ENCODE peak calls at places on chromosomes 1 and 21, in seven cellular contexts. X is upper lobe of left lung, H is H1, A is GM12878, O is transverse colon, R is SK-N-SH, Y is stomach. S is an unnamed sample.

GRCh38 chr1:3695326-3696217 is 43.3 kb downstream of the TP73 start:
- DNase-seq in X (peak; percentile 84), H (peak; percentile 93), A (no peak), O (peak; percentile 37), R (peak; percentile 96), Y (peak; percentile 51), S (no peak)

GRCh38 chr1:26697441-26697977 is 1.7 kb downstream of the ARID1A start:
- DNase-seq in X (no peak), H (no peak), A (no peak), O (no peak), R (peak; percentile 44), Y (no peak), S (no peak)

GRCh38 chr21:38468989-38469388 is 29.3 kb downstream of the ERG start:
- DNase-seq in X (no peak), H (no peak), A (no peak), O (no peak), R (no peak), Y (no peak), S (no peak)

GRCh38 chr1:244552336-244552735 is 91.3 kb downstream of the CATSPERE start:
- DNase-seq in X (no peak), H (no peak), A (no peak), O (no peak), R (no peak), Y (no peak), S (no peak)

GRCh38 chr1:43251024-43251423 is 18.8 kb upstream of the TMEM125 start:
- DNase-seq in X (no peak), H (no peak), A (no peak), O (no peak), R (no peak), Y (no peak), S (no peak)

GRCh38 chr1:48776400-48777218 is at the start of gene BEND5:
- DNase-seq in X (peak; percentile 91), H (peak; percentile 81), A (no peak), O (peak; percentile 37), R (peak; percentile 94), Y (peak; percentile 48), S (peak; percentile 92)

GRCh38 chr1:226215239-226215638 is 8.2 kb upstream of the MIXL1 start:
- DNase-seq in X (no peak), H (no peak), A (no peak), O (no peak), R (no peak), Y (no peak), S (peak; percentile 79)

GRCh38 chr1:100866041-100866900 is 28.4 kb downstream of the EXTL2 start:
- DNase-seq in X (no peak), H (no peak), A (no peak), O (no peak), R (peak; percentile 10), Y (no peak), S (no peak)

GRCh38 chr1:183243190-183244065 is 57.4 kb downstream of the LAMC2 start:
- DNase-seq in X (no peak), H (no peak), A (no peak), O (peak; percentile 13), R (no peak), Y (no peak), S (peak; percentile 96)

GRCh38 chr1:59967141-59967697 is 40.6 kb upstream of the CYP2J2 start:
- DNase-seq in X (no peak), H (no peak), A (no peak), O (no peak), R (peak; percentile 32), Y (no peak), S (peak; percentile 79)

DNA sequence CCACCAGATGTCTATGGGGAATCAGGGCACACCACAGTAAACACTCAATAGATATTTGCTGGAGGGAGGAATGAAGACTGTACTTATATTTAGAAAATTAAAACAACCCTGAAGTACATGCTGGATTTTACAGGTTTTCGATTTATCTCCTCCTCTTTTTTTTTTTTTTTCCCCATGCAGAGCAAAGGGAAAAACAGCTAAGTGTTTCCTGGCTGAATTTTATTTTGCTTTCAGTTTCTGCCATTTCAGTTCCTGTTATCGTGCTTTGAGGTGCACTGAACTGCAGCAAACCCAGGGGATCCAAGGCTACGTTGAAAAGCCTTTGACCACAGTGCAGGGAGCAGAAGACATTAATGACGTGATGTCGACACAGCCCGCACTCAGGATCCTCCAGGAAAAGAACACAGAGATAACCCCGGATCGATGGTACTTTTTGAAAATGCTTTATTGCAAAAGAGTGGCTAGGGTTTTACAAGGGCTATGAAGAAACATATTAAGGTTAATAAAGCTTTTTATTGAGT is 35.9 kb upstream of the CNN3 start:
- DNase-seq in X (no peak), H (no peak), A (peak; percentile 64), O (peak; percentile 60), R (no peak), Y (peak; percentile 39), S (no peak)
- TF ChIP-seq EP300 in X (no peak), H (no peak), A (peak; percentile 44), O (no peak), R (no peak), Y (no peak), S (no peak)

DNA sequence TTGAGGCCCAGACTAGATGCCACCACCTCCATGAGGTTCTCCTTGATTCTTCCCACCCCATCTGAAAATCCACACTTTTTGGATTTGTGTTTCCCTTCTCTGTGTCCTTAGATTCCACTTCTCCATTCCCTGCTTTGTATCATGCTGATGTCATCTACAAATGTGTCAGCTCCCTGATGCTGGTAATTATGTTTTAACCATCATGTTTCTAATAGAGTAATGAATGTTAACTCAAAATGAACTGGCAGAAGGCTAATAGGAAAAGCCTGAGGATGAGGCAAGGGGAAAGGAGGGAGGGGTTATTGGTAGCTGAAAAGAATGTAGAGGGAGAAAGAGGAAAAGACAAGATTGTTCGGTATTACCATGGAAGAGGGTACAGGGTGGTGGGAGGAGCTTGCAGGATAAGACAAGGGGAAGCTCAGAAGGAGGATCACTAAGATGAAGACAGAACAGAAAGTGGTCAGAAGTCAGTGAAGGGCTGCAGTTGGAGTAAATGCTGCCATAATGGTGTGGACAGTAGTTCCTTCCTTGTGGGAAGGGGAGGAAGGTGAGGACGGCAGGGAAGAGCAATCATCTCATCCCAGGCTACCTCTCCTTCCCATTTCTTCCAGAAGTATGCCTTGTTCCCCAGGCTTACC is 150.9 kb downstream of the ZC3H11B start:
- DNase-seq in X (no peak), H (no peak), A (no peak), O (no peak), R (no peak), Y (no peak), S (no peak)
- H3K4me1 ChIP-seq in X (no peaks in the 10 kb centered on the region), H (no peaks in the 10 kb centered on the region), A (peaks cover 46% of the 10 kb centered on the region), O (no peaks in the 10 kb centered on the region), R (peaks cover 13% of the 10 kb centered on the region), Y (no peaks in the 10 kb centered on the region), S (no peaks in the 10 kb centered on the region)

GRCh38 chr1:229062135-229062534 is 208.8 kb upstream of the RAB4A start:
- DNase-seq in X (no peak), H (no peak), A (no peak), O (no peak), R (no peak), Y (no peak), S (no peak)

GRCh38 chr1:229058716-229059115 is 212.2 kb upstream of the RAB4A start:
- DNase-seq in X (no peak), H (no peak), A (no peak), O (no peak), R (peak; percentile 81), Y (no peak), S (no peak)

GRCh38 chr1:229058111-229058551 is 212.8 kb upstream of the RAB4A start:
- DNase-seq in X (no peak), H (no peak), A (no peak), O (no peak), R (peak; percentile 30), Y (peak; percentile 74), S (peak; percentile 50)

GRCh38 chr1:229060140-229060539 is 210.8 kb upstream of the RAB4A start:
- DNase-seq in X (no peak), H (no peak), A (no peak), O (no peak), R (peak; percentile 43), Y (no peak), S (no peak)

GRCh38 chr1:229059671-229060079 is 211.2 kb upstream of the RAB4A start:
- DNase-seq in X (peak; percentile 77), H (no peak), A (no peak), O (no peak), R (peak; percentile 61), Y (no peak), S (no peak)
- TF ChIP-seq POLR2AphosphoS5 in X (no peak), H (no peak), A (no peak), O (no peak), R (no peak), Y (peak; percentile 50), S (peak; percentile 72)

DNA sequence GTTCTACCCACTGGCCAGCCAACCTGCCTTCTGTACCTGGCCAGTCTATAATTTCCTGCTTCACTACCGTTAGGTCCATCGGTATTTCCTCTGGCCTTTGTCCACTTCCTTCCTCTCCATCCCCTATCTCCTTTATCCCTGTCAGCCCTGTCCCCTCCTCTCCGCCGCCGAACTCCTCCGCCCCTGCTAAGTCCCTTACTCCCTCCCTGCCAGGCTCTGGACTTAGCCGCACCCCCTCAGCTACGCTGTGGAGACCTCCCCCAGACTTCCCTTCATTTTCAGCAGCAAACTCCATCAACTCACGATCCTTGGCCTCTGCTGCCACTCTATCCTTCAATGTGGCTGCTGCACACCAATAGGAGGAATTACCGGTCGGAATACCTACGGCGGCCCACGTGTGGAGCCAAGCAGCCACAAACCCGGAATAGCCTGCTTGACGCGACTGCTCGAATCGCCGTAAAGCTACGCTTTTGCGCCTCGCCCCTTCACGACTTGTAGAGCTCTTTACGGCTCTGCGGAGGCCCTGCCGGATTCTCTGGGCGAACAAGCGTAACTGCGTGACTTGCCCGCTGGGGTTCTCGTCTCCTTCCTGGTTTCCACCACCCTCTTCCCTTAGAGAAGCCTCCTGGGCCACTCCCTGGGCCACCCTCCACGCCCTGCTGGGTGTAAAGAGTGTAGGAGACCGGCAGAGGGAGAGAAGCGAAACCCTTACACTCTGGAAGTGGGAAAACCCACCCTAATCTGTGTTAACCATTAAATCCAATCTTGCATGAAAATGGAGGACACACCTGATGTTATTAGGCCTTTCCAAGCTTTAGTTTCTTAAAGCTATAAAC is at the start of gene ZNHIT6:
- DNase-seq in X (peak; percentile 61), H (peak; percentile 84), A (peak; percentile 82), O (peak; percentile 93), R (peak; percentile 77), Y (peak; percentile 91), S (peak; percentile 96)
- TF ChIP-seq EP300 in X (no peak), H (no peak), A (no peak), O (no peak), R (no peak), Y (no peak), S (no peak)

DNA sequence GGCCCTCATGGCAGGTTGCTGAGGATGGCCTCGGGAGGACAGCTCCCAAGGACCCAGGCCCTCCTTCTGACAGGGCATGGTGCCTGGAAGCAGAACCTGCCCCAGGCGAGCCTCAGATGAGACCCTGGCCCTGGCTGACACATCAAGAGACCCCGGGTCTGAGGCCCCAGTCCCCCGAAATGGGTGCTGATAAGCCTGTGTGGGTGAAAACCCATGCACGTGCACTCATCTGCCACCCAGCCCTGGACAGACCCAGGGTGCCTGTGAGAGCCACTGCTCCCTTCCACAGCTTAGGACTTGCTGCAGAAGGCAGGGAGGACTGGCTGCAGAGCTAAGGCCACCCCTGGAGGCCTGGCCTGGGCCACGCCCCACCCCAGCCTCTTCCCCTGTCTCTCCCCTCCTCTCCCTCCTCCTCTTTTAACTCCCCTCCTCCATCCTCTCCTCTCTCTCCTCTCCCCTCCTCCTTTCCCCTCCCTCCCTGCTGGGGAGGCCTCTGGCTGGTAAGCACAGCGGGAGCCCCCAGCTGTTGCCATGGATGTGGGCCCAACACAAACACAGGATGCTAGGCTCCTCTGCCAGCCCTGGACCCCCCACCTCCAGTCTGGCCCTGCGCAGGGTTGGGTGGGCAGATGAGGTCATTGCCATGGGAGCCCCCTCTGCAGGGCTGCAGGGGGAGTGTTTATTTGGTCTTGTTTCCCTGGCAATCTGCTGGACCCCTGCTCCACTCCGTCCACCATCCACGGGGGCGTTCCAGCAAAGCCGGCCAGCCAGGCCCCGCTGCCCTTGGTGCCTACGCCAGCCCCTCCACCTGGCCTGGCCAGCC is 33.6 kb downstream of the WNT9A start:
- DNase-seq in X (no peak), H (no peak), A (no peak), O (no peak), R (no peak), Y (no peak), S (no peak)
- H3K4me1 ChIP-seq in X (no peaks in the 10 kb centered on the region), H (peaks cover 8% of the 10 kb centered on the region), A (no peaks in the 10 kb centered on the region), O (no peaks in the 10 kb centered on the region), R (no peaks in the 10 kb centered on the region), Y (peaks cover 9% of the 10 kb centered on the region), S (no peaks in the 10 kb centered on the region)

S was measured in esophagus muscularis mucosa.